ENCODE peak calls at places on chromosomes 1 and 21, in nine cellular contexts. Y, N, A, R, C, P, T, U and H are unnamed samples.

GRCh38 chr1:182430263-182431068 is 19.5 kb upstream of the RGSL1 start:
- DNase-seq in R (no peak), U (peak), C (no peak), A (peak), P (no peak), N (peak), T (no peak), Y (no peak), H (no peak)

GRCh38 chr1:169044296-169044695 is 62.2 kb upstream of the ATP1B1 start:
- DNase-seq in R (no peak), U (no peak), T (no peak), P (no peak), A (peak), C (no peak), N (no peak), Y (no peak), H (no peak)

GRCh38 chr1:91502882-91503184 is 2.2 kb downstream of the CDC7 start:
- DNase-seq in A (peak), R (no peak), C (no peak), P (no peak), U (no peak), T (no peak), Y (no peak), N (peak), H (no peak)

GRCh38 chr1:220690140-220691038 is at the start of gene C1orf115:
- DNase-seq in C (peak), T (peak), R (peak), N (peak), P (peak), Y (no peak), A (peak), U (peak), H (peak)

GRCh38 chr1:173267453-173267945 is 60.4 kb upstream of the TNFSF4 start:
- DNase-seq in P (no peak), N (peak), C (no peak), U (no peak), A (no peak), T (no peak), R (no peak), Y (peak), H (no peak)

GRCh38 chr21:44365251-44365966 is 12.0 kb downstream of the TRPM2 start:
- DNase-seq in U (peak), T (no peak), N (no peak), R (no peak), A (no peak), Y (no peak), C (no peak), P (no peak), H (no peak)

GRCh38 chr21:44858791-44859190 is 14.7 kb downstream of the PTTG1IP start:
- DNase-seq in T (no peak), C (no peak), A (no peak), P (no peak), U (no peak), R (no peak), N (no peak), Y (no peak), H (no peak)

GRCh38 chr1:239311331-239311730 is 75.0 kb upstream of the CHRM3 start:
- DNase-seq in A (no peak), U (no peak), N (no peak), T (no peak), R (no peak), C (no peak), Y (no peak), P (no peak), H (no peak)

GRCh38 chr1:110035236-110035752 is 870 bp downstream of the STRIP1 start:
- DNase-seq in U (no peak), P (no peak), R (no peak), T (no peak), Y (no peak), N (no peak), A (no peak), C (no peak), H (no peak)

GRCh38 chr1:205374205-205375078 is 17.7 kb upstream of the KLHDC8A start:
- DNase-seq in C (no peak), P (no peak), T (no peak), N (peak), U (no peak), Y (no peak), R (no peak), A (no peak), H (no peak)

GRCh38 chr1:172041689-172042088 is 200.4 kb downstream of the DNM3 start:
- DNase-seq in P (no peak), A (no peak), R (no peak), N (peak), T (no peak), Y (no peak), C (no peak), U (no peak), H (no peak)

GRCh38 chr1:53526451-53527101 is 67.4 kb downstream of the DMRTB1 start:
- DNase-seq in U (no peak), P (no peak), R (peak), C (no peak), T (peak), A (no peak), Y (peak), N (peak), H (no peak)

GRCh38 chr1:60149254-60149653 is 75.7 kb upstream of the C1orf87 start:
- DNase-seq in R (peak), P (no peak), C (peak), A (no peak), N (no peak), Y (no peak), U (no peak), T (peak), H (no peak)

GRCh38 chr1:179478370-179478769 is 97.4 kb downstream of the NPHS2 start:
- DNase-seq in U (no peak), R (no peak), Y (no peak), A (no peak), T (no peak), C (no peak), P (no peak), N (no peak), H (no peak)

GRCh38 chr1:168225476-168226190 is at the start of gene SFT2D2:
- DNase-seq in N (peak), C (peak), U (peak), Y (no peak), A (peak), P (peak), R (peak), T (peak), H (peak)

GRCh38 chr1:231055271-231055670 is 15.2 kb upstream of the FAM89A start:
- DNase-seq in N (no peak), U (no peak), P (no peak), T (no peak), R (no peak), Y (no peak), A (no peak), C (no peak), H (no peak)

GRCh38 chr1:8120693-8121260 is 94.7 kb upstream of the ERRFI1 start:
- DNase-seq in T (peak), N (peak), C (no peak), P (no peak), U (no peak), Y (no peak), A (no peak), R (peak), H (no peak)

GRCh38 chr1:235502601-235503332 is 1.5 kb downstream of the B3GALNT2 start:
- DNase-seq in U (no peak), C (no peak), T (no peak), A (no peak), R (no peak), N (peak), P (no peak), Y (no peak), H (no peak)

GRCh38 chr1:213759359-213760181 is 228.2 kb upstream of the PROX1 start:
- DNase-seq in C (peak), P (no peak), Y (no peak), T (no peak), U (no peak), N (no peak), A (no peak), R (no peak), H (no peak)

GRCh38 chr1:115251856-115252255 is 86.2 kb downstream of the NGF start:
- DNase-seq in U (no peak), A (no peak), P (no peak), C (no peak), N (peak), Y (peak), T (no peak), R (no peak), H (no peak)

GRCh38 chr1:201221201-201221846 is 30.7 kb downstream of the IGFN1 start:
- DNase-seq in A (no peak), N (no peak), Y (no peak), R (no peak), P (no peak), C (no peak), T (no peak), U (no peak), H (no peak)

GRCh38 chr21:34865922-34866271 is 183.2 kb downstream of the RUNX1 start:
- DNase-seq in N (no peak), R (no peak), P (peak), A (peak), U (peak), C (peak), T (no peak), Y (no peak), H (no peak)

GRCh38 chr1:8516793-8517556 is 199.1 kb downstream of the SLC45A1 start:
- DNase-seq in N (no peak), T (no peak), Y (no peak), A (peak), P (no peak), R (no peak), U (no peak), C (no peak), H (no peak)

GRCh38 chr1:37575692-37576091 is 19.0 kb downstream of the DNALI1 start:
- DNase-seq in T (no peak), R (no peak), Y (no peak), A (no peak), N (peak), C (no peak), U (no peak), P (no peak), H (no peak)

GRCh38 chr1:110673805-110674336 is 869 bp downstream of the KCNA3 start:
- DNase-seq in P (peak), U (peak), R (no peak), N (no peak), Y (no peak), A (peak), T (no peak), C (no peak), H (no peak)

GRCh38 chr21:41962425-41962966 is 8.7 kb upstream of the C2CD2 start:
- DNase-seq in U (peak), R (no peak), C (no peak), T (no peak), N (no peak), Y (no peak), P (no peak), A (no peak), H (no peak)

GRCh38 chr21:36132691-36133090 is 2.2 kb upstream of the CBR3 start:
- DNase-seq in Y (no peak), P (no peak), R (no peak), C (peak), U (no peak), T (peak), N (no peak), A (no peak), H (no peak)

GRCh38 chr1:204018460-204018859 is 54.5 kb upstream of the SOX13 start:
- DNase-seq in Y (no peak), T (no peak), P (no peak), A (no peak), C (no peak), N (no peak), U (no peak), R (no peak), H (no peak)

GRCh38 chr1:12021616-12022015 is 2.3 kb downstream of the MIIP start:
- DNase-seq in Y (no peak), R (no peak), C (no peak), A (no peak), N (no peak), U (no peak), P (no peak), T (no peak), H (no peak)

GRCh38 chr1:59520194-59520593 is 223.3 kb downstream of the FGGY start:
- DNase-seq in R (no peak), C (no peak), A (no peak), T (peak), U (no peak), Y (no peak), N (peak), P (no peak), H (no peak)

GRCh38 chr1:201370500-201370899 is 7.0 kb downstream of the TNNT2 start:
- DNase-seq in N (no peak), U (no peak), C (no peak), R (no peak), P (no peak), A (no peak), T (no peak), Y (no peak), H (no peak)

GRCh38 chr1:10361515-10361914 is 37.3 kb upstream of the PGD start:
- DNase-seq in U (no peak), Y (no peak), A (no peak), N (no peak), T (no peak), C (no peak), P (no peak), R (no peak), H (no peak)

GRCh38 chr1:53705446-53706096 is 33.4 kb downstream of the GLIS1 start:
- DNase-seq in C (no peak), A (no peak), U (no peak), Y (no peak), N (no peak), T (no peak), R (no peak), P (no peak), H (no peak)

GRCh38 chr1:26705788-26706237 is 10.0 kb downstream of the ARID1A start:
- DNase-seq in C (no peak), U (no peak), Y (peak), P (no peak), A (no peak), N (peak), T (no peak), R (no peak), H (no peak)

GRCh38 chr1:228721407-228721806 is 13.9 kb upstream of the RHOU start:
- DNase-seq in P (no peak), Y (no peak), N (no peak), T (no peak), C (peak), U (no peak), R (peak), A (no peak), H (no peak)

GRCh38 chr1:234728740-234729139 is 118.8 kb upstream of the IRF2BP2 start:
- DNase-seq in U (no peak), R (no peak), P (no peak), Y (no peak), C (no peak), T (no peak), N (no peak), A (no peak), H (no peak)

GRCh38 chr1:165697881-165698842 is at the start of gene ALDH9A1:
- DNase-seq in T (peak), C (peak), R (peak), A (peak), U (peak), Y (no peak), P (peak), N (peak), H (peak)